ENCODE peak calls at places on chromosomes 11 and 22, in eight cellular contexts. One of them, this sample, is unnamed.

GRCh38 chr11:94740975-94741707 is 27.0 kb upstream of the AMOTL1 start:
- DNase-seq in PC-3: peak; percentile 87
- DNase-seq in fibroblast of villous mesenchyme: peak; percentile 61
- DNase-seq in GM23338: peak; percentile 87
- DNase-seq in lower lobe of right lung: peak; percentile 50
- DNase-seq in neural crest cell: peak; percentile 22
- DNase-seq in thyroid gland: peak; percentile 31
- DNase-seq in foreskin fibroblast: peak; percentile 51
- DNase-seq in this sample: no peak

GRCh38 chr11:35608502-35608901 is 9.8 kb upstream of the FJX1 start:
- DNase-seq in PC-3: peak; percentile 19
- DNase-seq in fibroblast of villous mesenchyme: no peak
- DNase-seq in GM23338: peak; percentile 34
- DNase-seq in lower lobe of right lung: no peak
- DNase-seq in neural crest cell: no peak
- DNase-seq in thyroid gland: no peak
- DNase-seq in foreskin fibroblast: no peak
- DNase-seq in this sample: no peak

GRCh38 chr11:6531267-6531752 is 34.2 kb downstream of the DNHD1 start:
- DNase-seq in PC-3: peak; percentile 60
- DNase-seq in fibroblast of villous mesenchyme: peak; percentile 55
- DNase-seq in GM23338: peak; percentile 68
- DNase-seq in lower lobe of right lung: no peak
- DNase-seq in neural crest cell: peak; percentile 28
- DNase-seq in thyroid gland: peak; percentile 15
- DNase-seq in foreskin fibroblast: peak; percentile 33
- DNase-seq in this sample: no peak

GRCh38 chr11:31557991-31558390 is 48.4 kb downstream of the ELP4 start:
- DNase-seq in PC-3: no peak
- DNase-seq in fibroblast of villous mesenchyme: no peak
- DNase-seq in GM23338: peak; percentile 9
- DNase-seq in lower lobe of right lung: no peak
- DNase-seq in neural crest cell: no peak
- DNase-seq in thyroid gland: no peak
- DNase-seq in foreskin fibroblast: no peak
- DNase-seq in this sample: no peak

GRCh38 chr11:32586576-32587190 is 3.1 kb downstream of the EIF3M start:
- DNase-seq in PC-3: peak; percentile 55
- DNase-seq in fibroblast of villous mesenchyme: peak; percentile 21
- DNase-seq in GM23338: peak; percentile 27
- DNase-seq in lower lobe of right lung: no peak
- DNase-seq in neural crest cell: no peak
- DNase-seq in thyroid gland: no peak
- DNase-seq in foreskin fibroblast: no peak
- DNase-seq in this sample: no peak

GRCh38 chr11:105918039-105918438 is 104.0 kb downstream of the MSANTD4 start:
- DNase-seq in PC-3: no peak
- DNase-seq in fibroblast of villous mesenchyme: no peak
- DNase-seq in GM23338: no peak
- DNase-seq in lower lobe of right lung: no peak
- DNase-seq in neural crest cell: no peak
- DNase-seq in thyroid gland: no peak
- DNase-seq in foreskin fibroblast: no peak
- DNase-seq in this sample: no peak

GRCh38 chr11:109237636-109238035 is 184.4 kb upstream of the C11orf87 start:
- DNase-seq in PC-3: no peak
- DNase-seq in fibroblast of villous mesenchyme: no peak
- DNase-seq in GM23338: no peak
- DNase-seq in lower lobe of right lung: no peak
- DNase-seq in neural crest cell: no peak
- DNase-seq in thyroid gland: no peak
- DNase-seq in foreskin fibroblast: no peak
- DNase-seq in this sample: no peak

GRCh38 chr11:31818874-31819331 is 7.8 kb upstream of the PAX6 start:
- DNase-seq in PC-3: no peak
- DNase-seq in fibroblast of villous mesenchyme: no peak
- DNase-seq in GM23338: peak; percentile 66
- DNase-seq in lower lobe of right lung: no peak
- DNase-seq in neural crest cell: no peak
- DNase-seq in thyroid gland: no peak
- DNase-seq in foreskin fibroblast: no peak
- DNase-seq in this sample: no peak

GRCh38 chr22:17264321-17265052 is 45.3 kb upstream of the ADA2 start:
- DNase-seq in PC-3: no peak
- DNase-seq in fibroblast of villous mesenchyme: no peak
- DNase-seq in GM23338: peak; percentile 87
- DNase-seq in lower lobe of right lung: no peak
- DNase-seq in neural crest cell: peak; percentile 13
- DNase-seq in thyroid gland: peak; percentile 5
- DNase-seq in foreskin fibroblast: no peak
- DNase-seq in this sample: no peak

GRCh38 chr11:96567193-96567592 is 177.4 kb downstream of the JRKL start:
- DNase-seq in PC-3: no peak
- DNase-seq in fibroblast of villous mesenchyme: peak; percentile 3
- DNase-seq in GM23338: peak; percentile 47
- DNase-seq in lower lobe of right lung: no peak
- DNase-seq in neural crest cell: no peak
- DNase-seq in thyroid gland: no peak
- DNase-seq in foreskin fibroblast: no peak
- DNase-seq in this sample: no peak

GRCh38 chr11:86698634-86699033 is 26.2 kb upstream of the ME3 start:
- DNase-seq in PC-3: no peak
- DNase-seq in fibroblast of villous mesenchyme: no peak
- DNase-seq in GM23338: no peak
- DNase-seq in lower lobe of right lung: no peak
- DNase-seq in neural crest cell: no peak
- DNase-seq in thyroid gland: no peak
- DNase-seq in foreskin fibroblast: no peak
- DNase-seq in this sample: no peak

GRCh38 chr11:64239662-64240466 is 1.0 kb upstream of the FKBP2 start:
- DNase-seq in PC-3: no peak
- DNase-seq in fibroblast of villous mesenchyme: no peak
- DNase-seq in GM23338: no peak
- DNase-seq in lower lobe of right lung: no peak
- DNase-seq in neural crest cell: no peak
- DNase-seq in thyroid gland: no peak
- DNase-seq in foreskin fibroblast: no peak
- DNase-seq in this sample: no peak

GRCh38 chr11:123137496-123138270 is 57.4 kb downstream of the CLMP start:
- DNase-seq in PC-3: no peak
- DNase-seq in fibroblast of villous mesenchyme: peak; percentile 88
- DNase-seq in GM23338: peak; percentile 85
- DNase-seq in lower lobe of right lung: peak; percentile 74
- DNase-seq in neural crest cell: peak; percentile 35
- DNase-seq in thyroid gland: peak; percentile 83
- DNase-seq in foreskin fibroblast: peak; percentile 90
- DNase-seq in this sample: peak; percentile 81

GRCh38 chr11:123129920-123130319 is 65.1 kb downstream of the CLMP start:
- DNase-seq in PC-3: no peak
- DNase-seq in fibroblast of villous mesenchyme: peak; percentile 69
- DNase-seq in GM23338: no peak
- DNase-seq in lower lobe of right lung: no peak
- DNase-seq in neural crest cell: no peak
- DNase-seq in thyroid gland: no peak
- DNase-seq in foreskin fibroblast: peak; percentile 48
- DNase-seq in this sample: no peak

GRCh38 chr11:123135863-123136446 is 59.1 kb downstream of the CLMP start:
- DNase-seq in PC-3: no peak
- DNase-seq in fibroblast of villous mesenchyme: no peak
- DNase-seq in GM23338: no peak
- DNase-seq in lower lobe of right lung: no peak
- DNase-seq in neural crest cell: no peak
- DNase-seq in thyroid gland: no peak
- DNase-seq in foreskin fibroblast: no peak
- DNase-seq in this sample: no peak

GRCh38 chr11:123132881-123133280 is 62.2 kb downstream of the CLMP start:
- DNase-seq in PC-3: no peak
- DNase-seq in fibroblast of villous mesenchyme: peak; percentile 45
- DNase-seq in GM23338: no peak
- DNase-seq in lower lobe of right lung: no peak
- DNase-seq in neural crest cell: no peak
- DNase-seq in thyroid gland: no peak
- DNase-seq in foreskin fibroblast: no peak
- DNase-seq in this sample: no peak
- TF ChIP-seq CTCF in PC-3: no peak
- TF ChIP-seq CTCF in fibroblast of villous mesenchyme: no peak
- TF ChIP-seq CTCF in GM23338: no peak
- TF ChIP-seq CTCF in lower lobe of right lung: no peak
- TF ChIP-seq CTCF in neural crest cell: no peak
- TF ChIP-seq CTCF in thyroid gland: no peak
- TF ChIP-seq CTCF in foreskin fibroblast: no peak
- TF ChIP-seq CTCF in this sample: no peak

DNA sequence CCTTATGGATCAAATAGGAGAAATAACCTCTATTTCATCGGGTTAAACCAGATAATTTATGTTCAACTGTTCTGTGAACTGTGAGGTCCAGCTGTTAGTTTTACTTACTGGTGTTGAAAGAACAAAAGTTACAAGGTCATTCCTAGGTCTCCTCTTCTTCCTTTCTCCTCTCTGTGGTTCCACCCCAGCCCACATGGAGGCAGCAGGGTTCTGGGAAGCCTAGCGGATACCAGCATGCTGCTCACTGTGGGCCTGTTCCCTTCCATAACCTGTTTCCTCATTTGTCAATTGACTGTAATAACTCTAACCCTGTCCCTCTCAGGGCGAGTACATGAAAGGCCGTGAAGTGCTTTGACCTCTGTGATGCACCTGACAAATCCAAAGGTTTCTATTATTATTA is 27.8 kb downstream of the RELT start:
- DNase-seq in PC-3: peak; percentile 68
- DNase-seq in fibroblast of villous mesenchyme: peak; percentile 60
- DNase-seq in GM23338: peak; percentile 73
- DNase-seq in lower lobe of right lung: peak; percentile 80
- DNase-seq in neural crest cell: peak; percentile 42
- DNase-seq in thyroid gland: peak; percentile 79
- DNase-seq in foreskin fibroblast: peak; percentile 41
- DNase-seq in this sample: no peak
- TF ChIP-seq CTCF in PC-3: peak; percentile 72
- TF ChIP-seq CTCF in fibroblast of villous mesenchyme: peak; percentile 78
- TF ChIP-seq CTCF in GM23338: peak; percentile 70
- TF ChIP-seq CTCF in lower lobe of right lung: peak; percentile 69
- TF ChIP-seq CTCF in neural crest cell: peak; percentile 62
- TF ChIP-seq CTCF in thyroid gland: peak; percentile 74
- TF ChIP-seq CTCF in foreskin fibroblast: peak; percentile 81
- TF ChIP-seq CTCF in this sample: peak; percentile 72

DNA sequence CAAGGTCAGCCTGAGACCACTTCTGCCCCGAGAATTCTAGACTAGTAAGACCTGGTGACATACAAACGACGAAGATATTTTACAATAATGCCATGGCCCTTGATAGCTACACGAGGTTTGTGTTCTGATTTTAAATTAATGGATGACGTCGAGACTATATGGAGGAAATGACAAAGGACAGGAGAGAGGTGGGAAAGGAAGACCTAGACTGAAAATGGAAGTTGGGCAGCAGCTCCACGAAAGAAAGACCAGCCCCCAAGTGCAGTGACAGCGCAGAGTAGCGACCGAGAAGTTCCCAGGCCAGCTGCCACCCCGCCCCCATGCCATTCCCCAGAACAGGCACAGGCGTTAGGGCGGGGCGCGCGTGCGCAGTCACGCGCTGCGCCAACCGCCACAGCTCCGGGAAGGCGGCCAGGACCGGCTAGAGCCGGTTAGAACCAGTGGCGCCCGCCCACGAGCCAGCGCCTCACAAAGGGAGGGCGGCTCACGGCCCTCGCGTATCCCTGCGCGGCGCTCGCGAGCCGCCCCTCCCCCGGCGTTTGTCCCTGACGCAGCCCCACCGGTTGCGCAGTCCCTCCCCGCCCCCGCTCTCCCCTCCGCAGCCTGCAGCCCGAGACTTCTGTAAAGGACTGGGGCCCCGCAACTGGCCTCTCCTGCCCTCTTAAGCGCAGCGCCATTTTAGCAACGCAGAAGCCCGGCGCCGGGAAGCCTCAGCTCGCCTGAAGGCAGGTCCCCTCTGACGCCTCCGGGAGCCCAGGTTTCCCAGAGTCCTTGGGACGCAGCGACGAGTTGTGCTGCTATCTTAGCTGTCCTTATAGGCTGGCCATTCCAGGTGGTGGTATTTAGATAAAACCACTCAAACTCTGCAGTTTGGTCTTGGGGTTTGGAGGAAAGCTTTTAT is 1.5 kb upstream of the MALAT1 start:
- DNase-seq in PC-3: peak; percentile 99
- DNase-seq in fibroblast of villous mesenchyme: peak; percentile 99
- DNase-seq in GM23338: peak; percentile 99
- DNase-seq in lower lobe of right lung: peak; percentile 99
- DNase-seq in neural crest cell: peak; percentile 98
- DNase-seq in thyroid gland: peak; percentile 99
- DNase-seq in foreskin fibroblast: peak; percentile 100
- DNase-seq in this sample: peak; percentile 99
- TF ChIP-seq CTCF in PC-3: no peak
- TF ChIP-seq CTCF in fibroblast of villous mesenchyme: peak; percentile 6
- TF ChIP-seq CTCF in GM23338: no peak
- TF ChIP-seq CTCF in lower lobe of right lung: no peak
- TF ChIP-seq CTCF in neural crest cell: no peak
- TF ChIP-seq CTCF in thyroid gland: no peak
- TF ChIP-seq CTCF in foreskin fibroblast: no peak
- TF ChIP-seq CTCF in this sample: no peak

DNA sequence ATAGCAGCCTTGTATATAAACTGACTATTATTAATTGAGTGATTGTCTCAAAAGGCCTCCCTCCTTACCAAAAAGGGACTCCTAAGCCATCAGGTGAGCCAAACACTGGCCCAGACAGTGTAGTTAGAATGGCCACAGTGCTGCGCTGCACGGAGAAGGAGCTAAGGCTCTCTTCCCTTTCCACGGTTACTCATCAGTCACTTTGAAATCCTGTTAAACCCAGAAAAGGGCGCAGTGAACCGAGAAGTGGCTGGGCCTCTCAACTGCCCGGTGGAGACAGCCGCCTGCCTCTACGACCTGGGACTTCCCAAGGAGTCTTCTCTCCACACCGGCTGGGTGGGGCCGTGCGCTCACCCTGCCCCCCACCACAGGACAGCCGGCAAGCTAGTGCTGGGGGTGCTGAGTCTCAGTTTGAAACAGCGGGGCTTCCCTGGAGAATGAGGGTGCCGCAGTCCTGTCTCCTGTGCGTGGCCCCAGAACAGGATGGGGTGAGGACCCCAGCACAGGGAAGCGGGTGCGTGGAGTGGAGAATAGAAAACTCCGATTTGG is 1.3 kb downstream of the MYH9 start:
- DNase-seq in PC-3: no peak
- DNase-seq in fibroblast of villous mesenchyme: no peak
- DNase-seq in GM23338: no peak
- DNase-seq in lower lobe of right lung: peak; percentile 66
- DNase-seq in neural crest cell: no peak
- DNase-seq in thyroid gland: peak; percentile 91
- DNase-seq in foreskin fibroblast: no peak
- DNase-seq in this sample: no peak
- TF ChIP-seq CTCF in PC-3: no peak
- TF ChIP-seq CTCF in fibroblast of villous mesenchyme: no peak
- TF ChIP-seq CTCF in GM23338: no peak
- TF ChIP-seq CTCF in lower lobe of right lung: no peak
- TF ChIP-seq CTCF in neural crest cell: no peak
- TF ChIP-seq CTCF in thyroid gland: no peak
- TF ChIP-seq CTCF in foreskin fibroblast: no peak
- TF ChIP-seq CTCF in this sample: no peak

DNA sequence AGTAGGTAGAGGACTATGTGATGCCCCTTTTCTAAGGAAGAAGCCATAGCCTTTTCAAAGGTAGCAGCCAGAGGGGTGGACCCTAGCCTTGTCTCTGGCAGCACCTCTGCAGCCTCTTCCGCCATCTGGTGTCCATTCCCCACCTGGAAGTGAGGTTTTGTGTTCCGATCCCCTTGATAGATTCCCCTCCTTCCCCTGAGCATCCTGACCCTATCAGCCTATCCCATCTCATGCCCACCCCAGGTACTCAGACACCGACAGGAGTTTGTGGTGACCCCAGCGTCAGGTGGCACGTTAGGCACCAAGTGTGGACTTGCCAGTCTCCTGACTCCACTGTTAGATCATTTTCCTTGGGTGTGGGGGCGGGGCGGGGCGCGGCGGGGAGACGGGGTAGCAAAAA is 398 bp upstream of the FAM89B start:
- DNase-seq in PC-3: peak; percentile 84
- DNase-seq in fibroblast of villous mesenchyme: peak; percentile 47
- DNase-seq in GM23338: peak; percentile 87
- DNase-seq in lower lobe of right lung: no peak
- DNase-seq in neural crest cell: no peak
- DNase-seq in thyroid gland: no peak
- DNase-seq in foreskin fibroblast: no peak
- DNase-seq in this sample: no peak
- TF ChIP-seq CTCF in PC-3: peak; percentile 92
- TF ChIP-seq CTCF in fibroblast of villous mesenchyme: peak; percentile 31
- TF ChIP-seq CTCF in GM23338: peak; percentile 63
- TF ChIP-seq CTCF in lower lobe of right lung: peak; percentile 13
- TF ChIP-seq CTCF in neural crest cell: peak; percentile 49
- TF ChIP-seq CTCF in thyroid gland: no peak
- TF ChIP-seq CTCF in foreskin fibroblast: no peak
- TF ChIP-seq CTCF in this sample: peak; percentile 49

This sample was measured in type B pancreatic cell.